ENCODE peak calls at places on chromosomes 13 and 19, in nine cellular contexts. T, A, Y, I, U, M, J, Z and E are unnamed samples.

GRCh38 chr13:27972619-27972877 is 3.4 kb upstream of the CDX2 start:
- DNase-seq in T (no peak), A (no peak), Y (no peak), I (no peak), U (no peak), M (peak; percentile 65), J (no peak), Z (no peak), E (no peak)

GRCh38 chr13:34153428-34154180 is 335.7 kb downstream of the RFC3 start:
- DNase-seq in T (no peak), A (no peak), Y (no peak), I (no peak), U (no peak), M (no peak), J (no peak), Z (no peak), E (no peak)

GRCh38 chr19:35318679-35319448 is 10.1 kb upstream of the CD22 start:
- DNase-seq in T (no peak), A (peak; percentile 84), Y (no peak), I (peak; percentile 71), U (peak; percentile 73), M (peak; percentile 65), J (peak; percentile 16), Z (peak; percentile 74), E (no peak)

GRCh38 chr19:29117926-29118325 is 95.0 kb downstream of the UQCRFS1 start:
- DNase-seq in T (no peak), A (no peak), Y (no peak), I (no peak), U (no peak), M (no peak), J (no peak), Z (no peak), E (no peak)

GRCh38 chr13:82878536-82878935 is 1003.7 kb downstream of the SLITRK1 start:
- DNase-seq in T (no peak), A (no peak), Y (no peak), I (no peak), U (no peak), M (no peak), J (no peak), Z (no peak), E (no peak)

GRCh38 chr13:63731896-63732295 is 2316.2 kb upstream of the PCDH20 start:
- DNase-seq in T (no peak), A (no peak), Y (no peak), I (no peak), U (no peak), M (no peak), J (no peak), Z (no peak), E (no peak)

GRCh38 chr13:106052200-106052767 is 483.2 kb downstream of the EFNB2 start:
- DNase-seq in T (no peak), A (no peak), Y (no peak), I (peak; percentile 48), U (no peak), M (no peak), J (no peak), Z (no peak), E (no peak)

GRCh38 chr13:67275351-67275989 is 45.3 kb upstream of the PCDH9 start:
- DNase-seq in T (no peak), A (no peak), Y (no peak), I (no peak), U (no peak), M (no peak), J (no peak), Z (no peak), E (no peak)

GRCh38 chr19:48635263-48635965 is 1.8 kb downstream of the DBP start:
- DNase-seq in T (peak; percentile 70), A (peak; percentile 74), Y (no peak), I (no peak), U (peak; percentile 88), M (peak; percentile 83), J (peak; percentile 82), Z (peak; percentile 75), E (no peak)

GRCh38 chr13:111303559-111303958 is 16.9 kb upstream of the TEX29 start:
- DNase-seq in T (no peak), A (no peak), Y (no peak), I (no peak), U (no peak), M (no peak), J (no peak), Z (no peak), E (no peak)

GRCh38 chr13:100815476-100816046 is 141.0 kb upstream of the TMTC4 start:
- DNase-seq in T (no peak), A (no peak), Y (peak; percentile 3), I (no peak), U (no peak), M (no peak), J (no peak), Z (no peak), E (no peak)

GRCh38 chr19:48997972-48998371 is 4.3 kb downstream of the RUVBL2 start:
- DNase-seq in T (no peak), A (peak; percentile 81), Y (no peak), I (peak; percentile 45), U (no peak), M (peak; percentile 71), J (peak; percentile 62), Z (no peak), E (no peak)

GRCh38 chr13:35475131-35475959 is 1.1 kb downstream of the MAB21L1 start:
- DNase-seq in T (peak; percentile 52), A (no peak), Y (no peak), I (peak; percentile 16), U (peak; percentile 61), M (peak; percentile 48), J (peak; percentile 8), Z (no peak), E (no peak)

GRCh38 chr13:19184176-19184575 is 2.6 kb upstream of the TUBA3C start:
- DNase-seq in T (no peak), A (no peak), Y (no peak), I (no peak), U (no peak), M (no peak), J (no peak), Z (no peak), E (no peak)

GRCh38 chr19:35143231-35143715 is at the start of gene FXYD7:
- DNase-seq in T (no peak), A (no peak), Y (no peak), I (no peak), U (no peak), M (no peak), J (no peak), Z (peak; percentile 51), E (no peak)

GRCh38 chr13:67299072-67299635 is 69.0 kb upstream of the PCDH9 start:
- DNase-seq in T (no peak), A (no peak), Y (no peak), I (peak; percentile 91), U (no peak), M (no peak), J (no peak), Z (no peak), E (no peak)

GRCh38 chr19:9597027-9597426 is 12.7 kb upstream of the ZNF121 start:
- DNase-seq in T (no peak), A (no peak), Y (no peak), I (peak; percentile 92), U (no peak), M (no peak), J (no peak), Z (no peak), E (no peak)

GRCh38 chr13:76004411-76004810 is 368.3 kb downstream of the LMO7 start:
- DNase-seq in T (no peak), A (no peak), Y (no peak), I (peak; percentile 13), U (no peak), M (no peak), J (no peak), Z (no peak), E (no peak)

GRCh38 chr13:109246001-109246400 is 540.4 kb downstream of the IRS2 start:
- DNase-seq in T (no peak), A (no peak), Y (no peak), I (no peak), U (no peak), M (no peak), J (no peak), Z (no peak), E (no peak)

GRCh38 chr19:42038675-42039074 is 31.3 kb downstream of the GRIK5 start:
- DNase-seq in T (no peak), A (no peak), Y (no peak), I (no peak), U (peak; percentile 71), M (no peak), J (no peak), Z (no peak), E (no peak)

GRCh38 chr13:46075811-46076210 is 23.3 kb upstream of the ZC3H13 start:
- DNase-seq in T (no peak), A (no peak), Y (no peak), I (no peak), U (no peak), M (no peak), J (no peak), Z (no peak), E (no peak)

GRCh38 chr13:46077260-46077659 is 24.7 kb upstream of the ZC3H13 start:
- DNase-seq in T (no peak), A (no peak), Y (no peak), I (no peak), U (no peak), M (no peak), J (no peak), Z (no peak), E (no peak)

GRCh38 chr13:46076827-46077226 is 24.3 kb upstream of the ZC3H13 start:
- DNase-seq in T (no peak), A (no peak), Y (no peak), I (no peak), U (no peak), M (no peak), J (no peak), Z (no peak), E (no peak)

GRCh38 chr13:46071590-46072249 is 19.2 kb upstream of the ZC3H13 start:
- DNase-seq in T (no peak), A (no peak), Y (no peak), I (no peak), U (no peak), M (no peak), J (no peak), Z (no peak), E (no peak)
- TF ChIP-seq POLR2A in T (no peak), A (no peak), Y (no peak), I (no peak), U (no peak), M (no peak), J (no peak), Z (no peak), E (no peak)

GRCh38 chr13:91406619-91407018 is 8.2 kb downstream of the GPC5 start:
- DNase-seq in T (no peak), A (peak; percentile 2), Y (peak; percentile 31), I (peak; percentile 35), U (no peak), M (peak; percentile 45), J (no peak), Z (no peak), E (no peak)
- TF ChIP-seq CTCF in T (no peak), A (peak; percentile 42), Y (peak; percentile 73), I (peak; percentile 56), U (no peak), M (peak; percentile 25), J (no peak), Z (no peak), E (peak; percentile 25)

GRCh38 chr19:12648088-12648487 is 18.5 kb downstream of the MAN2B1 start:
- DNase-seq in T (no peak), A (no peak), Y (no peak), I (no peak), U (no peak), M (no peak), J (no peak), Z (no peak), E (no peak)
- TF ChIP-seq POLR2A in T (no peak), A (no peak), Y (no peak), I (no peak), U (no peak), M (no peak), J (no peak), Z (no peak), E (no peak)

GRCh38 chr19:1206733-1207301 is 1.2 kb downstream of the STK11 start:
- DNase-seq in T (no peak), A (no peak), Y (no peak), I (no peak), U (no peak), M (no peak), J (peak; percentile 41), Z (no peak), E (no peak)
- TF ChIP-seq CTCF in T (no peak), A (no peak), Y (no peak), I (no peak), U (no peak), M (no peak), J (no peak), Z (no peak), E (no peak)